ENCODE peak calls at places on chromosomes 4 and X, in six cellular contexts. W is IMR-90, S is fibroblast of pulmonary artery, J is left ventricle myocardium inferior, X is endodermal cell, D is OCI-LY7. R is an unnamed sample.

GRCh38 chr4:121034010-121034409 is 38.3 kb downstream of the NDNF start:
- DNase-seq in S (peak), J (no peak), D (no peak), W (no peak), X (no peak), R (peak)

GRCh38 chr4:120317713-120318112 is 251.1 kb upstream of the MAD2L1 start:
- DNase-seq in S (no peak), J (no peak), W (no peak), X (no peak), D (no peak), R (no peak)

GRCh38 chrX:56130436-56130835 is 101.7 kb upstream of the KLF8 start:
- DNase-seq in J (no peak), D (no peak), W (no peak), X (no peak), S (no peak), R (no peak)

GRCh38 chr4:186158966-186159365 is 32.4 kb upstream of the CYP4V2 start:
- DNase-seq in S (no peak), W (no peak), X (no peak), J (no peak), D (no peak), R (no peak)

GRCh38 chr4:42310343-42310742 is 86.9 kb upstream of the SHISA3 start:
- DNase-seq in S (no peak), X (peak), D (no peak), J (no peak), W (no peak), R (no peak)

GRCh38 chr4:165327211-165328100 is at the start of gene MSMO1:
- DNase-seq in W (peak), D (peak), X (peak), J (peak), S (peak), R (peak)

GRCh38 chrX:129772796-129773431 is 6.8 kb upstream of the SASH3 start:
- DNase-seq in X (no peak), W (no peak), S (no peak), J (peak), D (peak), R (no peak)

GRCh38 chr4:48602222-48602621 is 112.2 kb downstream of the ZAR1 start:
- DNase-seq in D (no peak), J (no peak), W (peak), S (peak), X (no peak), R (peak)

GRCh38 chr4:39320381-39321115 is 45.6 kb downstream of the RFC1 start:
- DNase-seq in S (peak), J (no peak), X (no peak), W (peak), D (no peak), R (no peak)

GRCh38 chr4:66681962-66682361 is 863.3 kb downstream of the CENPC start:
- DNase-seq in W (peak), D (no peak), J (no peak), S (peak), X (no peak), R (peak)

GRCh38 chrX:8845060-8845459 is 43.9 kb upstream of the FAM9A start:
- DNase-seq in S (peak), D (no peak), J (no peak), X (no peak), W (peak), R (peak)

GRCh38 chr4:46781434-46782092 is 127.5 kb downstream of the COX7B2 start:
- DNase-seq in W (no peak), S (no peak), J (no peak), X (no peak), D (no peak), R (no peak)

GRCh38 chr4:116702949-116703348 is 382.4 kb downstream of the TRAM1L1 start:
- DNase-seq in S (no peak), X (peak), J (no peak), W (no peak), D (peak), R (no peak)

GRCh38 chr4:74671074-74671698 is 123.1 kb downstream of the BTC start:
- DNase-seq in D (peak), X (peak), W (peak), J (peak), S (peak), R (peak)

GRCh38 chr4:189096717-189097116 is 844.0 kb upstream of the FRG1 start:
- DNase-seq in S (no peak), J (no peak), X (peak), W (no peak), D (no peak), R (no peak)

GRCh38 chr4:74682567-74683359 is 111.6 kb downstream of the BTC start:
- DNase-seq in S (peak), J (no peak), X (peak), W (peak), D (no peak), R (peak)

GRCh38 chr4:90474484-90474883 is 347.3 kb downstream of the CCSER1 start:
- DNase-seq in D (no peak), X (no peak), W (no peak), J (no peak), S (no peak), R (no peak)

GRCh38 chr4:121957266-121957665 is 5.4 kb upstream of the TRPC3 start:
- DNase-seq in W (no peak), X (no peak), J (no peak), D (no peak), S (no peak), R (no peak)

GRCh38 chr4:152408514-152409327 is 127.2 kb downstream of the FBXW7 start:
- DNase-seq in W (peak), D (peak), X (no peak), S (peak), J (no peak), R (no peak)

GRCh38 chrX:10231461-10231860 is 74.7 kb downstream of the CLCN4 start:
- DNase-seq in X (no peak), D (no peak), W (no peak), J (no peak), S (no peak), R (no peak)

GRCh38 chr4:113060853-113061252 is 11.4 kb downstream of the ANK2 start:
- DNase-seq in X (peak), S (no peak), D (no peak), W (no peak), J (no peak), R (no peak)

GRCh38 chrX:83966347-83966746 is 105.4 kb downstream of the CYLC1 start:
- DNase-seq in J (no peak), S (no peak), W (no peak), D (no peak), X (no peak), R (no peak)

GRCh38 chr4:75490155-75490554 is 24.0 kb downstream of the RCHY1 start:
- DNase-seq in X (no peak), J (no peak), S (peak), W (peak), D (peak), R (peak)

GRCh38 chrX:20740443-20740842 is 473.7 kb upstream of the RPS6KA3 start:
- DNase-seq in X (peak), J (no peak), D (no peak), S (no peak), W (no peak), R (no peak)

GRCh38 chr4:187547281-187547680 is 448.3 kb upstream of the ZFP42 start:
- DNase-seq in W (no peak), X (no peak), D (no peak), S (no peak), J (no peak), R (no peak)

GRCh38 chr4:159137176-159137575 is 34.3 kb downstream of the RAPGEF2 start:
- DNase-seq in D (no peak), W (no peak), S (no peak), J (no peak), X (no peak), R (no peak)

GRCh38 chr4:182018691-182019090 is 224.5 kb upstream of the TENM3 start:
- DNase-seq in J (no peak), S (no peak), W (no peak), X (no peak), D (no peak), R (no peak)

DNA sequence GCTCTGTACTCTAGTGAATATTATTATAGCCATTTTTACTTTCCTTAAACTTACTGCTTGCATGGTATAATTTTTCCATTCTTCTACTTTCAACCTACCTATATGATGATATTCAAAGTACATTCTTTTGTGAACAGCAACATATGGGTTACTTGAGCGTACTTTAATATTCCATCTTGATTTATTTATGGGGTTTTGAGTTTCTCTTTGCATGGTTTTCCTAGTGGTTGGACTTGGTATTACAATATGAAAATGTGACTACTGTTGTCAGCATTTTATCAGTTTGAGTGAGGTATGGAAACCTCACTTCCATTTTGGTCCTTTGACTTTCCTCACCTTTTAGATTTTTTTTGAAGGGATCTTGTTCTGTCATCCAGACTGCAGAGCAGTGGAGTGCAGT is 35.9 kb downstream of the ADGRG4 start:
- DNase-seq in D (peak), S (no peak), W (no peak), J (no peak), X (no peak), R (no peak)
- TF ChIP-seq CTCF in D (peak), S (peak), W (peak), J (peak), X (peak), R (peak)

GRCh38 chr4:129668092-129668491 is 572.1 kb downstream of the C4orf33 start:
- DNase-seq in X (no peak), J (no peak), S (no peak), D (no peak), W (no peak), R (no peak)
- H3K4me3 ChIP-seq in X (no peak), J (no peak), S (no peak), D (no peak), W (no peak), R (no peak)

DNA sequence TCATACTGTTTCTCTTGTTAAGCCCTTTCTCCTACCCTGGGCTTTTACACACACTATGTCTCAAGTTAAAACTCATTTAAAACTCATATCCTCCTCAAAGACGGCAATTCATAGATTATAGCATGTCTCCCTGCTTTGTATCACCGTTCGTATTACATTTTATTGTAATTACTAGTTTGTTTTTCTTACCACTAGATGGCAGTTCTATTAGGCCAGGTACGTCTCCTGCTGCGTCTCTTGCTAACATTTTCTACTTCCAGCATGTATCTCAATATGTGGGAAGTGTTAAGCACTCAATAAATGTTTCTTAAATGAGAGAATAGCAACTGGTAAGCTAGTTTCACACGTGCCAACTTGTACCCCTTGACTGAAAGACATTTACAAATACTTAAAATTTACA is 450.3 kb upstream of the PCDH7 start:
- DNase-seq in D (no peak), X (no peak), W (no peak), S (peak), J (no peak), R (no peak)
- TF ChIP-seq CTCF in D (peak), X (peak), W (no peak), S (peak), J (no peak), R (no peak)

DNA sequence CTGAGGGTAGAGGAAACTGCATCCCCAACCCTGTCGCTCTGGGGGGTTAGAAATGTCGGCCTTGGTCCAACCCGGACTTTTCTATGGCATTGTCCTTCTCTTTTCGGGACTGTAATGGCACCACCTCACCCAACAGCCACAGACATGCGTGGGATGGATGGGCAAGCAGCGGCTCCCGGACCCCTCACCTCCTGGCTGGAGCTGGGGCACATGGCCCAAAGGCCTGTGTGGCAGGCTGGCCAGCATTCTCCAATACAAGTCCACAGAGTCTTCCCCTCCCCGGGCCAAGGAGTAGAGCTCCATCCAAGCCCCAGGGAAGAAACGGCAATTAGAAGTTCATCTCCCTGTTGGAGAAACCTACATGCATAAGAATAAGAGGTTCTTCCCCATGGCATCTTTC is 142.9 kb downstream of the NR3C2 start:
- DNase-seq in W (no peak), S (no peak), D (no peak), X (no peak), J (no peak), R (no peak)
- H3K4me3 ChIP-seq in W (no peak), S (no peak), D (no peak), X (no peak), J (no peak), R (no peak)

DNA sequence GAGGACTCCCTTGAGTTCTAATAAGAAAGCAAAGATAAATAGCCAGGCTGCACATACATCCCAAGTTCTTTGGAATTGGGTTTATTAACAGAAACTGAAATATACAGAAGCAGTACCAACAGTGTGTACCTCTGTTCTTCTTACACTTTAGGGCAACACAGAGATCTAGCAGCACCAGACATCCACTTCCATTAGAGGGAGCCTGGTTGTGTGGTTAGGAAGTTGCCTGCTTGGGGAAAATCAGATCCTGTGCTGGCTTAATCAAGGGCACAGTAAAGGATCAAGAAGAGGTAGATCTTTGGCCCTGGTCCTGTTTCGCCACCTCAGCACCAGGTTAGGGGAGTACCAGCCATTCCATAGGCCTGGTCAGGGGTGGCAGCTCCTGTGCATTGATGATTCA is 231.1 kb upstream of the ARHGAP24 start:
- DNase-seq in W (no peak), X (no peak), J (no peak), D (no peak), S (peak), R (no peak)
- TF ChIP-seq CTCF in W (no peak), X (peak), J (peak), D (no peak), S (peak), R (no peak)

GRCh38 chr4:125323547-125324100 is 8.9 kb downstream of the FAT4 start:
- DNase-seq in W (peak), J (no peak), D (no peak), S (peak), X (no peak), R (peak)
- H3K4me3 ChIP-seq in W (no peak), J (peak), D (no peak), S (peak), X (no peak), R (no peak)

R was measured in astrocyte of the cerebellum.